ENCODE peak calls at places on chromosomes 16 and 17, in nine cellular contexts. G, A, M, U, N, S, L, F and B are unnamed samples.

GRCh38 chr17:34285304-34285792 is at the start of gene CCL11:
- DNase-seq in G (no peak), A (no peak), M (no peak), U (no peak), N (no peak), S (no peak), L (no peak), F (no peak), B (no peak)

GRCh38 chr16:88350922-88351321 is 31.8 kb upstream of the ZNF469 start:
- DNase-seq in G (no peak), A (no peak), M (no peak), U (no peak), N (no peak), S (no peak), L (no peak), F (no peak), B (no peak)

GRCh38 chr17:82942166-82943130 is 102.6 kb upstream of the ZNF750 start:
- DNase-seq in G (no peak), A (no peak), M (no peak), U (no peak), N (no peak), S (no peak), L (no peak), F (peak), B (peak)

GRCh38 chr16:4370151-4370550 is 1.5 kb upstream of the VASN start:
- DNase-seq in G (no peak), A (no peak), M (no peak), U (no peak), N (no peak), S (no peak), L (no peak), F (no peak), B (no peak)

GRCh38 chr16:30866031-30866430 is 27.8 kb downstream of the BCL7C start:
- DNase-seq in G (no peak), A (no peak), M (no peak), U (no peak), N (no peak), S (no peak), L (no peak), F (no peak), B (no peak)

GRCh38 chr17:55527520-55528118 is 16.4 kb upstream of the SMIM36 start:
- DNase-seq in G (peak), A (no peak), M (peak), U (peak), N (no peak), S (peak), L (peak), F (no peak), B (no peak)

GRCh38 chr17:50027639-50028206 is 28.2 kb upstream of the ITGA3 start:
- DNase-seq in G (no peak), A (peak), M (peak), U (peak), N (no peak), S (no peak), L (peak), F (peak), B (no peak)

GRCh38 chr16:1073566-1074378 is 1.2 kb downstream of the SSTR5 start:
- DNase-seq in G (no peak), A (no peak), M (no peak), U (no peak), N (no peak), S (no peak), L (no peak), F (no peak), B (no peak)

GRCh38 chr17:50432125-50432762 is 6.2 kb downstream of the ACSF2 start:
- DNase-seq in G (no peak), A (no peak), M (no peak), U (no peak), N (no peak), S (peak), L (no peak), F (no peak), B (no peak)

GRCh38 chr17:36934759-36935630 is 2.3 kb upstream of the LHX1 start:
- DNase-seq in G (peak), A (no peak), M (no peak), U (no peak), N (no peak), S (no peak), L (no peak), F (peak), B (no peak)

GRCh38 chr17:31130286-31131224 is 35.8 kb downstream of the NF1 start:
- DNase-seq in G (no peak), A (no peak), M (no peak), U (no peak), N (no peak), S (no peak), L (peak), F (no peak), B (no peak)

GRCh38 chr17:63435681-63436522 is 10.2 kb downstream of the CYB561 start:
- DNase-seq in G (peak), A (peak), M (peak), U (no peak), N (no peak), S (peak), L (no peak), F (no peak), B (peak)

GRCh38 chr16:53926209-53926608 is 222.3 kb downstream of the FTO start:
- DNase-seq in G (no peak), A (no peak), M (no peak), U (no peak), N (no peak), S (no peak), L (no peak), F (no peak), B (no peak)

GRCh38 chr17:63550816-63551639 is 751 bp downstream of the DCAF7 start:
- DNase-seq in G (peak), A (peak), M (peak), U (peak), N (no peak), S (no peak), L (no peak), F (peak), B (peak)

DNA sequence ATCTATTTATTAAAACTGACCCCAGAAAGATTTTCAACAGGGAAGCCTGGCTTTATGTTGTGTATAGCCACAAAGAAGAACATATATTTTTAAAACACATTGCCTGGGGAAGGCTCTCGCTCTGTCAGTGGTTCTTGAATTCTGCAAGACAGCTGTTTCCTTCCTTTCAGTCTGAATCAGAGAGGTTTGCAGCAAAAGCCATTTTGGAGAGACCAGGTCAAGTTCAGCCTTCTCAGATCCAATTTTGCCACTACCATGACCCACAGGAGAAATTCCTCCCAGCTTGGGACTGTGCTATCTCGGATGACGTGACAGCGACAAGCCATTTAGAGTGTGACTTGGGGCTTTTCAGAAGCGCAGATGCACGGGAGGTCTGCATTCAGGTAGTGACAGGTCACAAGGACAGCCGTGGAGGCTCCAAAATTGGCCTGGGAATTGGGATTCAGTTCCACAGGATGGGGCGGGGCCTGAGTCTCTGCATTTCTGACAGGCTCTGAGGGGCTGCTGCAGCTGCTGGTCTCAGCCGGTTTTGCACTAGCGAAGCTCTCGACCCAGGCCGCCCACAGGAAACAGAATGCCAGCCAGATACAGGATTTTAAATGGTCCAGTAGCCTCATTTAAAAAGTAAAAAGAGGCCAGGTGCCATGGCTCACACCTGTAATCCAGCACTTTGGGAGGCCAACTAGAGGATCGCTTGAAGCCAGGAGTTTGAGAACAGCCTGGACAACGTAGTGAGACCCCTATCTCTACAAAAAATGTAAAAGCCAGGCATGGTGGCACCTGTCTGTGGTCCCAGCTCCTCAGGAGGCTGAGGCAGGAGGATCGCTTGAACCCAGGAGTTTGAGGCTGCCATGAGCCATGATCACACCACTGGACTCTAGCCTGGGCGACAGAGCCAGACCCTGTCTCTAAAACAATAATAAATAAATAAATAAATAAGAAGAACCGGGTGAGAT is 196.6 kb upstream of the CIBAR2 start:
- DNase-seq in G (no peak), A (no peak), M (no peak), U (no peak), N (no peak), S (no peak), L (no peak), F (no peak), B (peak)
- H3K4me3 ChIP-seq in G (no peak), A (no peak), M (no peak), U (no peak), N (no peak), S (no peak), L (no peak), F (no peak), B (no peak)

DNA sequence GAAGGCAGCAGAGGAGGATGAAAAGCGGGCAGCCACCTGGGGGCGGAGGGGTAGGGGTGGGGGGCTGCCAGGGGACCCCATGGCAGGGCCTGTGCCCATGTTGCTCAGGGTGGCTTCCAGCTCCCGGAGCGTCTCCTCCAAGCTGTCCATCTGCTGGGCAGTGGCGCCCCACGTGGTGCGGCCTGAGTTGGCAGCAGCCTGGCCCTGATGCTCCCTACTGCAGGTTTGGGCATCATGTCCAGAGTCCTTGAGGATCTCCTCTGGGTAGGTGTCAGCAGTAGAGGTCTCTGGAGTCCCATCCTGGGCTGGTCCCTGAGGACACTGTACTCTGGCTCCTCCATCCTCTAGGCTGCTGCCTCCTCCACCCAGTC is 60.9 kb downstream of the SRCIN1 start:
- DNase-seq in G (no peak), A (no peak), M (no peak), U (no peak), N (no peak), S (no peak), L (no peak), F (no peak), B (no peak)
- TF ChIP-seq CTCF in G (peak), A (no peak), M (no peak), U (no peak), N (no peak), S (no peak), L (no peak), F (no peak), B (no peak)

GRCh38 chr16:67833418-67834241 is 8.5 kb upstream of the THAP11 start:
- DNase-seq in G (peak), A (peak), M (peak), U (peak), N (peak), S (peak), L (peak), F (peak), B (peak)
- TF ChIP-seq POLR2A in G (no peak), A (no peak), M (peak), U (peak), N (peak), S (peak), L (peak), F (no peak), B (peak)

DNA sequence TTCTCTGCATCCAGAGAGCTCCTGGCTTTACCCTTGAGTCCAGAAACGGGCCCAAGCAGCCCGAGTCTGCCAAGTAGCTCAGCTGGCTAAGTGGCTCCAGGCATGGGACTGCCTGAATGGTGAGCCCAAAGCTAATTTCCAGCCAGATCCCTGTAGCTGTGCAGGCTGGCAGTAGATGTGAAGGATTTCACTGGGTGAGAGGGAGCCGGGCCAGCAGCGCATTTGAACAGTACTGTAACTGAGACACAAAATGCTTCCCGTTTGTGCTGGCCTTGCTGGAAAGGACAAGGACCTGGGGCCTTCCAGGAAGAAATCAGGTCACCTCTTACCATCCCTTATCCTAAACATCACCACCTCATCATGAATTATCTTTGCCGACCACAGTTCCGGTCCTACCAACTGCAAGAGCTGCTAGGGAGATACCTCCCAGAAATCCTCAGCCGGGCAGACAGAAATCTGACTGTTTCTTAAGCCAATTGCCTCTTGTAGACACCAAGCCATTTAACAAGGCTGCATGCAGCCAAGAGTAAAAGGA is 3.7 kb downstream of the TIMP2 start:
- DNase-seq in G (no peak), A (no peak), M (peak), U (no peak), N (no peak), S (no peak), L (no peak), F (no peak), B (no peak)
- H3K4me3 ChIP-seq in G (no peak), A (peak), M (no peak), U (no peak), N (peak), S (no peak), L (no peak), F (no peak), B (no peak)